ENCODE peak calls at places on chromosomes 16 and 17, in nine cellular contexts. F is activated CD4-positive, alpha-beta T cell treated with anti-CD3 and anti-CD28 coated beads for 24 hours; E is T-helper 2 cell; M is GM23338; K is AG20443; A is SJCRH30; Q is stimulated activated CD8-positive, alpha-beta memory T cell treated with anti-CD3 and anti-CD28 coated beads, Interleukin-4, amount 100 ng/mL, for 4 hours; D is WTC11; O is activated T-cell treated with anti-CD3 and anti-CD28 coated beads for 1 hour. N is an unnamed sample.
A peak's percentile ranks its signal among the peaks of the same experiment; 100 is the strongest.

GRCh38 chr17:72030067-72030899 is 90.5 kb upstream of the SOX9 start:
- DNase-seq in F (no peak), O (no peak), E (no peak), A (no peak), D (peak; percentile 82), K (peak; percentile 74), M (peak; percentile 94), Q (no peak), N (no peak)

GRCh38 chr16:50821586-50821985 is 79.7 kb downstream of the CYLD start:
- DNase-seq in D (no peak), E (no peak), O (no peak), A (no peak), K (no peak), M (peak; percentile 27), F (no peak), Q (no peak), N (no peak)

GRCh38 chr16:4578961-4579530 is 22.9 kb downstream of the C16orf96 start:
- DNase-seq in F (no peak), Q (no peak), M (no peak), D (no peak), A (no peak), E (no peak), K (no peak), O (no peak), N (no peak)

GRCh38 chr17:29867643-29868181 is 62.3 kb downstream of the SSH2 start:
- DNase-seq in F (no peak), E (no peak), A (no peak), Q (no peak), K (no peak), M (peak; percentile 39), O (no peak), D (no peak), N (no peak)

GRCh38 chr17:15996322-15996721 is 3.2 kb downstream of the ZSWIM7 start:
- DNase-seq in A (no peak), F (no peak), O (no peak), Q (no peak), M (no peak), D (no peak), K (no peak), E (no peak), N (no peak)

GRCh38 chr17:16037636-16038035 is 38.0 kb downstream of the TTC19 start:
- DNase-seq in E (no peak), D (no peak), A (no peak), Q (no peak), O (no peak), F (no peak), K (no peak), M (no peak), N (no peak)

GRCh38 chr16:1383556-1383955 is 30.9 kb downstream of the UNKL start:
- DNase-seq in A (no peak), D (no peak), K (no peak), F (no peak), O (no peak), E (no peak), Q (no peak), M (no peak), N (no peak)

GRCh38 chr17:74939534-74939933 is 3.8 kb downstream of the OTOP3 start:
- DNase-seq in A (no peak), M (no peak), K (no peak), F (no peak), O (no peak), D (no peak), E (no peak), Q (no peak), N (no peak)

GRCh38 chr17:48615212-48615962 is at the start of gene HOXB8:
- DNase-seq in D (no peak), Q (no peak), O (no peak), M (no peak), E (no peak), A (no peak), K (no peak), F (no peak), N (no peak)

GRCh38 chr17:77376795-77377751 is 236.3 kb downstream of the SEC14L1 start:
- DNase-seq in O (no peak), M (no peak), D (no peak), F (no peak), K (no peak), A (peak; percentile 89), E (no peak), Q (no peak), N (no peak)

GRCh38 chr17:33674685-33675084 is 381.6 kb upstream of the ASIC2 start:
- DNase-seq in K (peak; percentile 88), E (peak; percentile 6), Q (peak; percentile 8), F (no peak), O (peak; percentile 12), M (peak; percentile 80), D (peak; percentile 78), A (peak; percentile 46), N (peak; percentile 8)

GRCh38 chr17:4329838-4330237 is 36.6 kb downstream of the UBE2G1 start:
- DNase-seq in A (no peak), E (no peak), M (no peak), D (no peak), Q (no peak), K (peak; percentile 83), O (no peak), F (no peak), N (no peak)

GRCh38 chr17:80243526-80244433 is 16.9 kb upstream of the RNF213 start:
- DNase-seq in O (no peak), E (no peak), F (no peak), Q (no peak), A (no peak), K (no peak), D (no peak), M (no peak), N (no peak)

GRCh38 chr16:24850289-24850931 is 4.6 kb downstream of the SLC5A11 start:
- DNase-seq in M (no peak), E (no peak), Q (no peak), F (no peak), O (no peak), A (no peak), K (no peak), D (no peak), N (no peak)

GRCh38 chr16:81542609-81543570 is 98.3 kb downstream of the CMIP start:
- DNase-seq in D (no peak), O (no peak), E (no peak), F (no peak), Q (no peak), A (no peak), K (no peak), M (no peak), N (no peak)

GRCh38 chr16:19860146-19861030 is 24.3 kb downstream of the GPRC5B start:
- DNase-seq in M (peak; percentile 88), A (no peak), D (no peak), E (no peak), K (no peak), O (no peak), F (no peak), Q (no peak), N (no peak)

GRCh38 chr17:38883592-38884526 is 14.0 kb downstream of the LASP1 start:
- DNase-seq in A (peak; percentile 80), M (peak; percentile 60), E (no peak), Q (no peak), D (no peak), O (no peak), K (no peak), F (no peak), N (no peak)

GRCh38 chr17:80586464-80587228 is 42.0 kb downstream of the RPTOR start:
- DNase-seq in A (no peak), Q (no peak), K (no peak), O (no peak), E (no peak), F (no peak), M (no peak), D (no peak), N (no peak)

GRCh38 chr17:1039511-1040215 is 42.7 kb downstream of the TIMM22 start:
- DNase-seq in A (peak; percentile 97), E (no peak), M (no peak), F (no peak), D (no peak), Q (no peak), O (no peak), K (no peak), N (no peak)

GRCh38 chr17:4407851-4408250 is 25.9 kb upstream of the SPNS3 start:
- DNase-seq in E (no peak), O (no peak), A (no peak), D (no peak), Q (no peak), M (no peak), F (no peak), K (peak; percentile 27), N (no peak)

GRCh38 chr16:74261068-74261467 is 35.5 kb upstream of the PSMD7 start:
- DNase-seq in O (no peak), Q (no peak), K (no peak), D (no peak), E (no peak), F (no peak), A (no peak), M (no peak), N (no peak)

GRCh38 chr16:66254751-66255150 is 111.7 kb upstream of the CDH5 start:
- DNase-seq in A (no peak), M (no peak), E (no peak), O (no peak), F (no peak), Q (no peak), D (no peak), K (no peak), N (no peak)

GRCh38 chr16:27240948-27241531 is 27.5 kb downstream of the NSMCE1 start:
- DNase-seq in Q (no peak), O (no peak), A (no peak), D (no peak), K (peak; percentile 63), F (no peak), E (no peak), M (no peak), N (no peak)

GRCh38 chr17:77737442-77738265 is 220.8 kb upstream of the TNRC6C start:
- DNase-seq in K (peak; percentile 2), Q (no peak), F (no peak), E (no peak), O (no peak), D (peak; percentile 8), A (peak; percentile 0), M (no peak), N (no peak)

GRCh38 chr16:79792952-79793351 is 192.4 kb upstream of the MAF start:
- DNase-seq in O (no peak), A (peak; percentile 20), D (no peak), M (no peak), F (no peak), Q (no peak), K (no peak), E (no peak), N (no peak)

GRCh38 chr16:82704369-82704768 is 77.6 kb downstream of the CDH13 start:
- DNase-seq in F (no peak), A (no peak), D (no peak), K (no peak), M (no peak), E (no peak), O (no peak), Q (no peak), N (no peak)

GRCh38 chr16:78183886-78184553 is 84.6 kb downstream of the WWOX start:
- DNase-seq in O (no peak), M (no peak), E (no peak), K (no peak), Q (no peak), D (no peak), F (no peak), A (peak; percentile 9), N (no peak)

GRCh38 chr16:47660540-47660939 is 199.4 kb downstream of the PHKB start:
- DNase-seq in O (no peak), Q (no peak), K (no peak), M (peak; percentile 45), A (no peak), D (no peak), E (no peak), F (no peak), N (no peak)

GRCh38 chr16:19419691-19420060 is 2.0 kb downstream of the TMC5 start:
- DNase-seq in D (no peak), A (no peak), Q (no peak), F (no peak), K (no peak), M (no peak), O (no peak), E (no peak), N (no peak)

GRCh38 chr17:45341389-45342158 is 24.8 kb upstream of the MAP3K14 start:
- DNase-seq in F (no peak), E (no peak), O (no peak), M (peak; percentile 94), Q (no peak), K (peak; percentile 85), A (peak; percentile 81), D (peak; percentile 89), N (no peak)

GRCh38 chr16:54240180-54241125 is 46.1 kb downstream of the IRX3 start:
- DNase-seq in D (no peak), F (no peak), M (no peak), K (no peak), E (no peak), O (no peak), Q (no peak), A (no peak), N (no peak)